ENCODE peak calls at places on chromosome 14, in five cellular contexts. L is cardiac fibroblast, A is AG09309, Z is fibroblast of mammary gland, S is kidney epithelial cell. C is an unnamed sample.

GRCh38 chr14:21346532-21347135 is 37.2 kb downstream of the SUPT16H start:
- DNase-seq in L (peak; percentile 5), A (peak; percentile 24), Z (peak; percentile 61), S (no peak), C (no peak)

GRCh38 chr14:72291908-72292688 is 359.9 kb downstream of the RGS6 start:
- DNase-seq in L (peak; percentile 78), A (peak; percentile 41), Z (peak; percentile 28), S (peak; percentile 26), C (peak; percentile 70)

GRCh38 chr14:58239259-58240210 is 5.1 kb upstream of the PSMA3 start:
- DNase-seq in L (peak; percentile 83), A (no peak), Z (peak; percentile 63), S (no peak), C (peak; percentile 74)

GRCh38 chr14:83120187-83120586 is 1586.5 kb upstream of the SEL1L start:
- DNase-seq in L (no peak), A (no peak), Z (no peak), S (no peak), C (no peak)

GRCh38 chr14:75084513-75084912 is 15.1 kb downstream of the ZC2HC1C start:
- DNase-seq in L (no peak), A (no peak), Z (no peak), S (no peak), C (peak; percentile 4)

GRCh38 chr14:69320581-69321365 is 60.8 kb downstream of the GALNT16 start:
- DNase-seq in L (no peak), A (no peak), Z (no peak), S (no peak), C (no peak)

GRCh38 chr14:55975281-55975905 is 142.8 kb upstream of the PELI2 start:
- DNase-seq in L (no peak), A (no peak), Z (no peak), S (peak; percentile 61), C (no peak)

GRCh38 chr14:92929689-92930608 is 7.0 kb downstream of the CHGA start:
- DNase-seq in L (no peak), A (no peak), Z (no peak), S (no peak), C (no peak)

GRCh38 chr14:63276016-63276415 is 42.7 kb downstream of the GPHB5 start:
- DNase-seq in L (no peak), A (no peak), Z (no peak), S (no peak), C (no peak)

GRCh38 chr14:52694761-52695480 is 437 bp downstream of the ERO1A start:
- DNase-seq in L (peak; percentile 55), A (no peak), Z (peak; percentile 56), S (peak; percentile 32), C (peak; percentile 50)

GRCh38 chr14:51168220-51168613 is 71.8 kb upstream of the TMX1 start:
- DNase-seq in L (no peak), A (no peak), Z (no peak), S (no peak), C (no peak)

GRCh38 chr14:35374273-35374681 is 30.3 kb downstream of the NFKBIA start:
- DNase-seq in L (peak; percentile 99), A (peak; percentile 98), Z (peak; percentile 99), S (peak; percentile 74), C (peak; percentile 99)

GRCh38 chr14:106776395-106776983 is 1250.1 kb downstream of the TMEM121 start:
- DNase-seq in L (no peak), A (no peak), Z (no peak), S (no peak), C (no peak)

GRCh38 chr14:68760771-68761170 is 32.1 kb downstream of the ZFP36L1 start:
- DNase-seq in L (no peak), A (no peak), Z (no peak), S (no peak), C (no peak)

GRCh38 chr14:24368562-24369252 is 723 bp downstream of the NFATC4 start:
- DNase-seq in L (peak; percentile 49), A (peak; percentile 67), Z (peak; percentile 80), S (no peak), C (peak; percentile 62)
- H3K4me3 ChIP-seq in L (peak overlapping the region; percentile 88), A (peak overlapping the region; percentile 100), Z (peak overlapping the region; percentile 73), S (peak overlapping the region; percentile 82), C (peak overlapping the region; percentile 94)

GRCh38 chr14:32230181-32230580 is 27.1 kb upstream of the RNU6-8 start:
- DNase-seq in L (peak; percentile 57), A (no peak), Z (peak; percentile 68), S (no peak), C (peak; percentile 34)

GRCh38 chr14:32233292-32233691 is 30.2 kb upstream of the RNU6-8 start:
- DNase-seq in L (no peak), A (no peak), Z (no peak), S (no peak), C (no peak)

GRCh38 chr14:32230695-32231280 is 27.7 kb upstream of the RNU6-8 start:
- DNase-seq in L (peak; percentile 67), A (peak; percentile 69), Z (peak; percentile 75), S (peak; percentile 26), C (peak; percentile 58)

DNA sequence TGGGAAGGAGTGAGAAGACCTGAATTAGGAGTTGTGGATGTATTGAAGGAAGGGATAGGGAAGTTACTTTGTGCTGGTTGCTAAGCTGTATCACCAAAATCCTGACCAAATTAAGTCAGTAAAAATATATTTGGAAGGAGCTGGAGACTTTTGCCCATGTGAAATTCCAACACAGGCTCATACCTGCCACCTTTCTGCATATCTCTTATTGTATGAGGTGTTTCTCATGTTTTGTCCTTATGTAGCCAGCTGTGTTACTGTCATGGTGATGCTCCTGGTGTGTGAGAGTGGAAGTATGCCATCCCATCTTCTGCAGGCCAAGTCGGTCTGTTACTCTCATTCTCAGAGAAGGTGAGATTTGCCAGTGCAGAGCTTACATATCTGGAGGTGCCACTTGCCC is 29.4 kb upstream of the RNU6-8 start:
- DNase-seq in L (no peak), A (no peak), Z (no peak), S (no peak), C (no peak)
- TF ChIP-seq CTCF in L (no peak), A (no peak), Z (no peak), S (no peak), C (no peak)

GRCh38 chr14:105045710-105046326 is 19.4 kb downstream of the GPR132 start:
- DNase-seq in L (peak; percentile 86), A (no peak), Z (peak; percentile 74), S (no peak), C (peak; percentile 83)
- H3K4me3 ChIP-seq in L (no peak overlapping the region), A (no peak overlapping the region), Z (no peak overlapping the region), S (no peak overlapping the region), C (no peak overlapping the region)

GRCh38 chr14:86646688-86647687 is 1117.0 kb downstream of the FLRT2 start:
- DNase-seq in L (peak; percentile 9), A (no peak), Z (peak; percentile 34), S (no peak), C (peak; percentile 46)
- TF ChIP-seq CTCF in L (no peak), A (peak; percentile 19), Z (peak; percentile 16), S (peak; percentile 17), C (peak; percentile 21)

DNA sequence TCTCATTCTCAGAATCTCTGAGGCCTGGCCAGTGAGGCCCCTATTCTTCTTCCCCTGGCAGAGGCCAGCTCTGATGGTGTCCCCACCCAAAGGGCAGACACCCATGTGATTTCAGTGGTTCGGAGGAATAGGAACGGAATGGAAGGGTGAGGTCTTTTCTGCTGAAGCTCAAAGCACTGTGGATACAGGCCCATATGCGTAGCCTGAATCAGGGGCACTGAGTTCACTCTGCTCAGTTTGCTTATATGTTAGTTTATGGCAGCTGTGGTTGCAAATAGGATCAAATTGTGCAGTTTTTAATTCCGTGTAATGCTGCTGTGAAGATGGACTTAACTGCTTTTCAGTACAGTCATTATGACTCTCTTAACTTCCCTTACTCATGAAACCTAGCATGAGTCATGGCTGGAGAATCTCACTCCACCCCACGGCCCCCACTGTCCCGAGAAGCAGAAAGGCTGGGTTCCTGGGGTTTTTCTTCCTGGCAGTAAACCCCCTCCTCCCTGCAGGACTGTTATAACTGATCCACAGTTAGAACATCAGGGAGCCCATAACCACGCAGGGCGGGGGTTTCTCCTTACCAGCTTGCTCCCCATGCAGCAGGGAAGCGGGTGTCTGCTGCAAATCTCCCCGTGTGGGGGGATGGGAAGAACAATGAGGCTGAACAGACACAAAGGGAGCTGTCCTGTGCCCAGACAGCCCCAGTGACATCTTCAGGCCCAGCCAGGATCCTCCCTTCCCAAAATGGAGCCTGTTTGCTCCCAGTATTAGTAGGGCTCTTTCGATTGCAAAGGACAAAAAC is 122.7 kb downstream of the SLC38A6 start:
- DNase-seq in L (peak; percentile 98), A (peak; percentile 93), Z (peak; percentile 98), S (peak; percentile 90), C (peak; percentile 94)
- H3K4me3 ChIP-seq in L (no peak overlapping the region), A (no peak overlapping the region), Z (no peak overlapping the region), S (no peak overlapping the region), C (no peak overlapping the region)

DNA sequence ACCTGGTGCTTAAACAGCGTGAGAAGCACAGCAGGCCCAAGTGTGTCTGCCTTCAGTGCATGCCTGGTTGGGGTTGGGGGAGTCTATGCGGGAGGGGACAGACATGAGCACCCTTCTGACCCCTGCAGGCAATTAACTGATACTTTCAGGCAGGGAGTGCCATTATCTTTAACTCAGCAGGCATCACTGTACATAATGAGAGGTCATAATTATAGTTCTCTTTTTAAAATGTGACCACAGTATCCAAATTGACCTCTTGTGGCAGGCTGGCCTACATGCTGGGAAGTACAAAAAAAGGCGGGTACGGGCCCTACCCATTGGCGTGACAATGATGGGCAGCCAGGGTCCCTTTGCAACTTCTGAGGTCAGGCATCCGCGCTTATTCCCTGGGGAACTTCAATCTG is 209.1 kb downstream of the FOXN3 start:
- DNase-seq in L (no peak), A (no peak), Z (no peak), S (no peak), C (no peak)
- TF ChIP-seq CTCF in L (no peak), A (no peak), Z (no peak), S (no peak), C (no peak)

GRCh38 chr14:64864258-64864657 is 15.4 kb downstream of the SPTB start:
- DNase-seq in L (no peak), A (no peak), Z (no peak), S (no peak), C (no peak)
- H3K4me3 ChIP-seq in L (no peak overlapping the region), A (no peak overlapping the region), Z (no peak overlapping the region), S (no peak overlapping the region), C (no peak overlapping the region)